ENCODE peak calls at places on chromosomes 11 and 22, in seven cellular contexts. One of them, this sample, is unnamed.

GRCh38 chr11:111631666-111632039 is 29.4 kb downstream of the SIK2 start:
- DNase-seq in A172: peak; percentile 66
- DNase-seq in memory B cell: no peak
- DNase-seq in endothelial cell: no peak
- DNase-seq in stimulated activated CD4-positive, alpha-beta T cell treated with anti-CD3 and anti-CD28 coated beads, Interleukin-1b, Interleukin-23, amount 100 ng/mL, for 1 hour: no peak
- DNase-seq in EL: peak; percentile 91
- DNase-seq in left colon: no peak
- DNase-seq in this sample: no peak

GRCh38 chr11:28123151-28123571 is 15.0 kb downstream of the METTL15 start:
- DNase-seq in endothelial cell: no peak
- DNase-seq in left colon: no peak
- DNase-seq in A172: peak; percentile 43
- DNase-seq in stimulated activated CD4-positive, alpha-beta T cell treated with anti-CD3 and anti-CD28 coated beads, Interleukin-1b, Interleukin-23, amount 100 ng/mL, for 1 hour: no peak
- DNase-seq in EL: peak; percentile 65
- DNase-seq in memory B cell: no peak
- DNase-seq in this sample: no peak

GRCh38 chr11:116962108-116962507 is 124.7 kb upstream of the APOA1 start:
- DNase-seq in EL: peak; percentile 51
- DNase-seq in A172: no peak
- DNase-seq in endothelial cell: no peak
- DNase-seq in left colon: no peak
- DNase-seq in memory B cell: no peak
- DNase-seq in stimulated activated CD4-positive, alpha-beta T cell treated with anti-CD3 and anti-CD28 coated beads, Interleukin-1b, Interleukin-23, amount 100 ng/mL, for 1 hour: no peak
- DNase-seq in this sample: no peak

GRCh38 chr22:48719978-48720661 is 1107.6 kb downstream of the BRD1 start:
- DNase-seq in memory B cell: no peak
- DNase-seq in A172: no peak
- DNase-seq in left colon: no peak
- DNase-seq in endothelial cell: peak; percentile 53
- DNase-seq in stimulated activated CD4-positive, alpha-beta T cell treated with anti-CD3 and anti-CD28 coated beads, Interleukin-1b, Interleukin-23, amount 100 ng/mL, for 1 hour: no peak
- DNase-seq in EL: no peak
- DNase-seq in this sample: no peak

GRCh38 chr22:40679964-40680818 is 907 bp downstream of the MCHR1 start:
- DNase-seq in stimulated activated CD4-positive, alpha-beta T cell treated with anti-CD3 and anti-CD28 coated beads, Interleukin-1b, Interleukin-23, amount 100 ng/mL, for 1 hour: no peak
- DNase-seq in EL: no peak
- DNase-seq in left colon: no peak
- DNase-seq in memory B cell: no peak
- DNase-seq in endothelial cell: peak; percentile 24
- DNase-seq in A172: no peak
- DNase-seq in this sample: no peak

GRCh38 chr22:19805821-19806212 is 45.2 kb downstream of the TBX1 start:
- DNase-seq in A172: peak; percentile 42
- DNase-seq in EL: peak; percentile 54
- DNase-seq in left colon: no peak
- DNase-seq in stimulated activated CD4-positive, alpha-beta T cell treated with anti-CD3 and anti-CD28 coated beads, Interleukin-1b, Interleukin-23, amount 100 ng/mL, for 1 hour: no peak
- DNase-seq in endothelial cell: no peak
- DNase-seq in memory B cell: no peak
- DNase-seq in this sample: peak; percentile 83

GRCh38 chr11:103222801-103223200 is 113.6 kb downstream of the DYNC2H1 start:
- DNase-seq in A172: no peak
- DNase-seq in stimulated activated CD4-positive, alpha-beta T cell treated with anti-CD3 and anti-CD28 coated beads, Interleukin-1b, Interleukin-23, amount 100 ng/mL, for 1 hour: no peak
- DNase-seq in memory B cell: no peak
- DNase-seq in left colon: no peak
- DNase-seq in endothelial cell: no peak
- DNase-seq in EL: no peak
- DNase-seq in this sample: no peak

GRCh38 chr22:41517172-41518047 is 26.9 kb downstream of the POLR3H start:
- DNase-seq in endothelial cell: peak; percentile 80
- DNase-seq in memory B cell: peak; percentile 45
- DNase-seq in A172: peak; percentile 42
- DNase-seq in EL: peak; percentile 63
- DNase-seq in stimulated activated CD4-positive, alpha-beta T cell treated with anti-CD3 and anti-CD28 coated beads, Interleukin-1b, Interleukin-23, amount 100 ng/mL, for 1 hour: no peak
- DNase-seq in left colon: peak; percentile 75
- DNase-seq in this sample: peak; percentile 53

GRCh38 chr11:65640483-65641207 is 2.7 kb downstream of the SIPA1 start:
- DNase-seq in endothelial cell: peak; percentile 62
- DNase-seq in left colon: peak; percentile 64
- DNase-seq in stimulated activated CD4-positive, alpha-beta T cell treated with anti-CD3 and anti-CD28 coated beads, Interleukin-1b, Interleukin-23, amount 100 ng/mL, for 1 hour: no peak
- DNase-seq in EL: no peak
- DNase-seq in A172: no peak
- DNase-seq in memory B cell: peak; percentile 60
- DNase-seq in this sample: no peak

GRCh38 chr11:90288207-90288821 is 65.5 kb upstream of the CHORDC1 start:
- DNase-seq in EL: peak; percentile 1
- DNase-seq in endothelial cell: no peak
- DNase-seq in A172: no peak
- DNase-seq in left colon: no peak
- DNase-seq in memory B cell: no peak
- DNase-seq in stimulated activated CD4-positive, alpha-beta T cell treated with anti-CD3 and anti-CD28 coated beads, Interleukin-1b, Interleukin-23, amount 100 ng/mL, for 1 hour: no peak
- DNase-seq in this sample: no peak

This sample was measured in PC-9.